ENCODE peak calls at places on chromosomes 11 and 22, in six cellular contexts. One of them, this sample, is unnamed.

GRCh38 chr22:17920145-17920605 is 104.2 kb downstream of the MICAL3 start:
- DNase-seq in K562: peak
- DNase-seq in H1: no peak
- DNase-seq in HepG2: peak
- DNase-seq in GM12891: no peak
- DNase-seq in GM12878: no peak
- DNase-seq in this sample: no peak

GRCh38 chr11:58928691-58929090 is 10.6 kb upstream of the GLYATL1 start:
- DNase-seq in H1: no peak
- DNase-seq in HepG2: no peak
- DNase-seq in GM12878: no peak
- DNase-seq in K562: no peak
- DNase-seq in GM12891: no peak
- DNase-seq in this sample: no peak

GRCh38 chr11:7514099-7514725 is 413 bp downstream of the PPFIBP2 start:
- DNase-seq in GM12878: no peak
- DNase-seq in H1: no peak
- DNase-seq in HepG2: no peak
- DNase-seq in GM12891: peak
- DNase-seq in K562: peak
- DNase-seq in this sample: no peak

GRCh38 chr11:62933775-62934495 is 12.8 kb upstream of the CHRM1 start:
- DNase-seq in K562: no peak
- DNase-seq in H1: no peak
- DNase-seq in GM12878: no peak
- DNase-seq in GM12891: no peak
- DNase-seq in HepG2: no peak
- DNase-seq in this sample: no peak

GRCh38 chr11:35257287-35257686 is 118.3 kb downstream of the CD44 start:
- DNase-seq in HepG2: no peak
- DNase-seq in K562: no peak
- DNase-seq in H1: no peak
- DNase-seq in GM12891: peak
- DNase-seq in GM12878: peak
- DNase-seq in this sample: peak

GRCh38 chr11:128662960-128663359 is 30.9 kb upstream of the FLI1 start:
- DNase-seq in K562: no peak
- DNase-seq in GM12891: no peak
- DNase-seq in H1: no peak
- DNase-seq in HepG2: no peak
- DNase-seq in GM12878: no peak
- DNase-seq in this sample: no peak

GRCh38 chr22:19977296-19978243 is 36.0 kb upstream of the TXNRD2 start:
- DNase-seq in K562: no peak
- DNase-seq in HepG2: no peak
- DNase-seq in H1: no peak
- DNase-seq in GM12878: no peak
- DNase-seq in GM12891: no peak
- DNase-seq in this sample: no peak

GRCh38 chr11:74683279-74683871 is 47.9 kb downstream of the CHRDL2 start:
- DNase-seq in GM12891: no peak
- DNase-seq in GM12878: no peak
- DNase-seq in K562: no peak
- DNase-seq in HepG2: no peak
- DNase-seq in H1: peak
- DNase-seq in this sample: no peak

GRCh38 chr11:104105155-104105554 is 58.8 kb downstream of the PDGFD start:
- DNase-seq in H1: no peak
- DNase-seq in K562: no peak
- DNase-seq in GM12878: no peak
- DNase-seq in HepG2: no peak
- DNase-seq in GM12891: no peak
- DNase-seq in this sample: no peak

GRCh38 chr11:120722539-120722938 is 211.0 kb downstream of the GRIK4 start:
- DNase-seq in H1: no peak
- DNase-seq in K562: no peak
- DNase-seq in GM12891: no peak
- DNase-seq in HepG2: no peak
- DNase-seq in GM12878: no peak
- DNase-seq in this sample: no peak

GRCh38 chr11:98289592-98289991 is 731.2 kb upstream of the CNTN5 start:
- DNase-seq in K562: no peak
- DNase-seq in GM12878: no peak
- DNase-seq in HepG2: no peak
- DNase-seq in H1: no peak
- DNase-seq in GM12891: no peak
- DNase-seq in this sample: no peak

GRCh38 chr11:2732261-2732939 is 32.6 kb upstream of the KCNQ1OT1 start:
- DNase-seq in K562: no peak
- DNase-seq in GM12878: no peak
- DNase-seq in H1: no peak
- DNase-seq in GM12891: no peak
- DNase-seq in HepG2: peak
- DNase-seq in this sample: no peak

GRCh38 chr11:2734181-2735052 is 34.6 kb upstream of the KCNQ1OT1 start:
- DNase-seq in HepG2: no peak
- DNase-seq in H1: no peak
- DNase-seq in GM12878: no peak
- DNase-seq in GM12891: no peak
- DNase-seq in K562: no peak
- DNase-seq in this sample: no peak

GRCh38 chr11:2731285-2732125 is 31.7 kb upstream of the KCNQ1OT1 start:
- DNase-seq in GM12891: no peak
- DNase-seq in GM12878: no peak
- DNase-seq in H1: no peak
- DNase-seq in HepG2: peak
- DNase-seq in K562: no peak
- DNase-seq in this sample: no peak

GRCh38 chr11:2735053-2735589 is 35.3 kb upstream of the KCNQ1OT1 start:
- DNase-seq in H1: no peak
- DNase-seq in K562: no peak
- DNase-seq in GM12878: no peak
- DNase-seq in HepG2: no peak
- DNase-seq in GM12891: no peak
- DNase-seq in this sample: no peak

DNA sequence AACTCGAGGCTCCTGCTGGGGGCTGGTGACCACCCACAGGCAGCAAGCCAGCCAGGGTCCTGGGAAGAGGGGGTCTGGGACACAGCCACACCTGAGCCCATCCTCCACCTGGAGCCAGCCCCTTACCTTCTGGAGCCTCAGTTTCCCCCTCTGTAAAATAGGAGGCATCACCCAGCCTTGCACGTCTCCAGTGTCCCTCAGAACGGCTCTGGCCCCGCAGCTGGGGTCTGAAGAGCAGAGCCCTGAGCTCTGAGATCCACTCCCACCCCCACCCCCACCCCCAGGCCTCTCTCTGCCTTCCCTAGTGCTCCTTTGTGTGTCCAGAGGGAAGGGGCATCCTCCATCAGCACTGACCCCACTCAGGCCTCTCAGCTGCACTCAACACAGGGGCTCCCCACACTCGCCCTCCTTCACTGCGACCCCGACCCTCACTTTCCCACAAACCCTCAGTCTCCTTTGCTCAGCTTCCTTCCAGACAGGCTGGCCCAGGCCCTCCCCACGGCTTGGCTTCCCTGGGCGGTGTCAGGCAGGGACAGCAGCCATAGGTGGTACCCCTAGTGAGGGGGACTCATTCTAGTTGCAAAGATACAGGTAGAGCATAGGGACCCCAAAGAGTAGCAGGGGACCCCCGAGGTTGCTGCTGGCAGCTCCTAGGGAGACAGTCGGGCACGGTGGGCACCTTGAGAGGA is 33.3 kb upstream of the KCNQ1OT1 start:
- DNase-seq in K562: no peak
- DNase-seq in HepG2: no peak
- DNase-seq in GM12878: no peak
- DNase-seq in GM12891: no peak
- DNase-seq in H1: no peak
- DNase-seq in this sample: no peak
- TF ChIP-seq TAF1 in K562: no peak
- TF ChIP-seq TAF1 in HepG2: no peak
- TF ChIP-seq TAF1 in GM12878: no peak
- TF ChIP-seq TAF1 in GM12891: no peak
- TF ChIP-seq TAF1 in H1: no peak
- TF ChIP-seq TAF1 in this sample: no peak

DNA sequence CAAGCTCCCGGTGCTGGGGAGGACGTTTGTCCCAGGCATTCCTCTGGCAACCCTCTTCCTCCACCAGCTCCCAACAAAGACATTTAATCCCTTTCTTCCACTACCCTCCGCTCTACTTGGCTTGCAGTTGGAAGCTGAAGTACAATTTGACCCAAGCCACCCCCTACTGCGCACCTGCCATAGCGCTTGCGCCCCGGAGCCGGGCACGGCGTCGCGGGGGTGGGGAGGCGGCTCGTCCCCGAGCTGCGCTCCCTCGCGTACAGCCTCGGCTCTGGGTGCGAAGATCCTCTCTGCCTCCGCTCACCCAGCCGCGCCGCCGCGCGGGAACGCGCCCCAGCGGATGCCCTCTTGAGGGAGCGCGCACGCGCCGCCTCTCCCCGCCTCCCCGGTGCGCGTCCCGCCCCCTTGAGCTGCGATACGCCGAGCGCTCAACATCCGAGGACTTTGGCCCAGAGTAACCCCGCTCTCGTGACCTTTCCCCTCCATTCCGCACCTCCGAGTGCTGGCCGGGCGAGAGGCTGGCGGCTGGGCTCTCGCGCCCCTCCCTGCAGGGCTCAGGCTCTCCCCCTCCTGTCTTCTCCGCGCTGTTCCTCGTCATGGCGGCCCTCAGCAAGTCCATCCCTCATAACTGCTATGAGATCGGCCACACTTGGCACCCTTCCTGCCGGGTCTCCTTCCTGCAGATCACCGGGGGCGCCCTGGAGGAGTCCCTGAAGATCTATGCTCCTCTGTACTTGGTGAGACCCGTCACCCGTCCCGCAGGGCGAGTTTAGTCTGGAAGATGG is at the start of gene TMEM135:
- DNase-seq in GM12891: peak
- DNase-seq in K562: peak
- DNase-seq in HepG2: peak
- DNase-seq in H1: peak
- DNase-seq in GM12878: peak
- DNase-seq in this sample: peak
- TF ChIP-seq POLR2A in GM12891: peak
- TF ChIP-seq POLR2A in K562: peak
- TF ChIP-seq POLR2A in HepG2: peak
- TF ChIP-seq POLR2A in H1: peak
- TF ChIP-seq POLR2A in GM12878: peak
- TF ChIP-seq POLR2A in this sample: peak

GRCh38 chr11:93630037-93630436 is 31.4 kb upstream of the CEP295 start:
- DNase-seq in GM12891: no peak
- DNase-seq in H1: no peak
- DNase-seq in HepG2: no peak
- DNase-seq in K562: no peak
- DNase-seq in GM12878: no peak
- DNase-seq in this sample: no peak
- TF ChIP-seq TAF1 in GM12891: no peak
- TF ChIP-seq TAF1 in H1: no peak
- TF ChIP-seq TAF1 in HepG2: no peak
- TF ChIP-seq TAF1 in K562: no peak
- TF ChIP-seq TAF1 in GM12878: no peak
- TF ChIP-seq TAF1 in this sample: no peak

GRCh38 chr11:67651976-67652895 is 1.7 kb upstream of the ACY3 start:
- DNase-seq in GM12891: no peak
- DNase-seq in H1: no peak
- DNase-seq in GM12878: no peak
- DNase-seq in K562: no peak
- DNase-seq in HepG2: no peak
- DNase-seq in this sample: no peak

GRCh38 chr11:67647471-67647870 is 3.1 kb downstream of the ACY3 start:
- DNase-seq in GM12891: no peak
- DNase-seq in GM12878: no peak
- DNase-seq in HepG2: no peak
- DNase-seq in H1: no peak
- DNase-seq in K562: no peak
- DNase-seq in this sample: no peak

GRCh38 chr11:67648796-67649613 is 1.5 kb downstream of the ACY3 start:
- DNase-seq in GM12878: peak
- DNase-seq in H1: no peak
- DNase-seq in GM12891: no peak
- DNase-seq in K562: no peak
- DNase-seq in HepG2: no peak
- DNase-seq in this sample: peak

GRCh38 chr11:67648140-67648795 is 2.3 kb downstream of the ACY3 start:
- DNase-seq in GM12891: peak
- DNase-seq in GM12878: no peak
- DNase-seq in H1: peak
- DNase-seq in HepG2: peak
- DNase-seq in K562: peak
- DNase-seq in this sample: peak

GRCh38 chr11:67649634-67650540 is 643 bp downstream of the ACY3 start:
- DNase-seq in GM12891: no peak
- DNase-seq in H1: peak
- DNase-seq in GM12878: no peak
- DNase-seq in K562: no peak
- DNase-seq in HepG2: no peak
- DNase-seq in this sample: peak
- TF ChIP-seq POLR2A in GM12891: no peak
- TF ChIP-seq POLR2A in H1: no peak
- TF ChIP-seq POLR2A in GM12878: peak
- TF ChIP-seq POLR2A in K562: no peak
- TF ChIP-seq POLR2A in HepG2: no peak
- TF ChIP-seq POLR2A in this sample: peak